ENCODE peak calls at places on chromosomes 5 and 9, in seven cellular contexts. O is OCI-LY7; K is ovary; J is prostate gland; U is AML-193; Z is naive thymus-derived CD8-positive, alpha-beta T cell; Q is left colon. C is an unnamed sample.

GRCh38 chr5:164728733-164729132 is 1223.3 kb downstream of the MAT2B start:
- DNase-seq in K (no peak), Q (no peak), U (no peak), O (no peak), J (no peak), Z (no peak), C (no peak)

GRCh38 chr9:77013932-77014596 is 5.4 kb upstream of the FOXB2 start:
- DNase-seq in O (no peak), U (no peak), K (no peak), J (no peak), Z (no peak), Q (no peak), C (no peak)

GRCh38 chr5:128446-128845 is 36.5 kb downstream of the PLEKHG4B start:
- DNase-seq in O (no peak), J (no peak), Z (no peak), U (no peak), K (no peak), Q (no peak), C (no peak)

GRCh38 chr5:143168171-143168681 is 235.3 kb downstream of the NR3C1 start:
- DNase-seq in Z (no peak), U (no peak), O (no peak), J (no peak), Q (no peak), K (no peak), C (no peak)

GRCh38 chr5:180602481-180603075 is 11.3 kb upstream of the SCGB3A1 start:
- DNase-seq in Z (no peak), O (no peak), U (no peak), J (no peak), Q (no peak), K (no peak), C (no peak)

GRCh38 chr9:93094294-93095204 is 1.5 kb upstream of the CARD19 start:
- DNase-seq in U (no peak), J (no peak), Q (peak), O (peak), Z (no peak), K (peak), C (no peak)

GRCh38 chr5:111092062-111092853 is at the start of gene WDR36:
- DNase-seq in U (peak), O (peak), K (peak), Q (peak), Z (peak), J (peak), C (peak)

GRCh38 chr9:129880654-129881546 is 45.6 kb downstream of the USP20 start:
- DNase-seq in Z (no peak), Q (no peak), O (no peak), K (no peak), J (no peak), U (no peak), C (peak)

GRCh38 chr9:83196946-83197345 is 134.0 kb upstream of the RASEF start:
- DNase-seq in Q (no peak), Z (no peak), K (no peak), U (no peak), O (no peak), J (no peak), C (no peak)